ENCODE peak calls at places on chromosomes 13 and 19, in ten cellular contexts. K, N, M, B, O, T, S, Q, Y and H are unnamed samples.
A peak's percentile ranks its signal among the peaks of the same experiment; 100 is the strongest.

GRCh38 chr19:3545669-3546034 is 6.7 kb downstream of the TEKTIP1 start:
- DNase-seq in T (no peak), N (no peak), Y (no peak), M (no peak), K (no peak), Q (no peak), B (no peak), O (no peak), S (no peak), H (no peak)

GRCh38 chr19:14375055-14375581 is 6.1 kb upstream of the ADGRE5 start:
- DNase-seq in O (no peak), T (no peak), N (no peak), M (no peak), K (no peak), S (no peak), Q (peak; percentile 95), Y (no peak), B (no peak), H (no peak)

GRCh38 chr19:34690372-34690771 is 12.9 kb downstream of the ZNF302 start:
- DNase-seq in T (no peak), M (no peak), O (no peak), S (no peak), Y (no peak), N (no peak), K (no peak), Q (no peak), B (no peak), H (no peak)

GRCh38 chr13:110652755-110653154 is 37.4 kb downstream of the NAXD start:
- DNase-seq in K (no peak), Y (no peak), N (no peak), Q (no peak), O (no peak), M (no peak), T (no peak), S (no peak), B (no peak), H (no peak)

GRCh38 chr19:18401580-18402112 is 4.2 kb upstream of the LRRC25 start:
- DNase-seq in N (no peak), Y (no peak), T (peak; percentile 78), M (no peak), O (peak; percentile 89), Q (peak; percentile 89), B (peak; percentile 39), K (no peak), S (peak; percentile 81), H (peak; percentile 69)

GRCh38 chr13:27130223-27131015 is 41.2 kb downstream of the USP12 start:
- DNase-seq in M (no peak), N (no peak), B (no peak), S (no peak), Q (no peak), Y (no peak), T (peak; percentile 68), K (no peak), O (no peak), H (no peak)

GRCh38 chr19:18807861-18808331 is 16.8 kb upstream of the COMP start:
- DNase-seq in T (no peak), B (no peak), Q (no peak), S (no peak), N (no peak), Y (no peak), K (no peak), M (no peak), O (no peak), H (no peak)

GRCh38 chr13:82963466-82963865 is 918.8 kb downstream of the SLITRK1 start:
- DNase-seq in M (no peak), Y (no peak), B (no peak), S (no peak), Q (no peak), N (no peak), T (no peak), O (no peak), K (no peak), H (no peak)

GRCh38 chr19:40831502-40832430 is 18.5 kb downstream of the CYP2A6 start:
- DNase-seq in T (peak; percentile 86), M (no peak), N (no peak), K (no peak), O (peak; percentile 67), Q (no peak), Y (peak; percentile 74), S (no peak), B (no peak), H (peak; percentile 77)

GRCh38 chr13:20720499-20720898 is 17.0 kb downstream of the IL17D start:
- DNase-seq in K (no peak), O (no peak), B (no peak), Y (no peak), M (no peak), S (no peak), N (no peak), Q (no peak), T (no peak), H (no peak)

GRCh38 chr13:64934569-64935362 is 2295.4 kb downstream of the PCDH9 start:
- DNase-seq in K (no peak), B (no peak), Q (no peak), O (no peak), T (no peak), N (no peak), Y (no peak), M (no peak), S (no peak), H (no peak)

GRCh38 chr19:7652061-7652641 is 15.2 kb downstream of the STXBP2 start:
- DNase-seq in Q (peak; percentile 92), S (peak; percentile 88), K (peak; percentile 96), O (peak; percentile 91), B (peak; percentile 81), M (peak; percentile 57), Y (peak; percentile 19), T (peak; percentile 83), N (peak; percentile 90), H (peak; percentile 83)

DNA sequence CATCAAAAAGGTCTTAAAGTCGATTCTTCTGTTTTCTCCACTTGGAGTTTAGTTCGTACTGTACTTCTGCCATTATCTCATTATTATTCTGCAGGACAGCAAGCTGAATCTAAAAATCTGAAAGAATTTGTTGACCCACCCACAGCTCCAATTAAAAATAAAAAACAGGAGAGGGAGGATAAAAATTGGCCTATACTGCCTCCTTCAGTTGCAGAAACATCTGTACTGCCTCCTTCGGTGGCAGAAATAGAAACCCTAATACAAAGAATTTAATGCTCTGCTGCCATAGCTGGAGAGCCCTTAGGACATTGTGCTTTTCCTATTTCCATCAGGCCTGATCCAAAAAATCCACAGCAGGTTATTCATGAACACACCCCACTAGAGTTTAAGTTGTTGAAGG is 9.8 kb downstream of the ZNF350 start:
- DNase-seq in K (no peak), N (no peak), T (no peak), Y (no peak), Q (no peak), B (no peak), O (no peak), S (peak; percentile 28), M (no peak), H (no peak)
- TF ChIP-seq CTCF in K (no peak), N (no peak), T (no peak), Y (no peak), Q (no peak), B (peak; percentile 9), O (no peak), S (peak; percentile 49), M (no peak), H (no peak)

GRCh38 chr13:91809161-91809560 is 410.7 kb downstream of the GPC5 start:
- DNase-seq in Q (no peak), B (no peak), Y (no peak), N (no peak), S (no peak), K (no peak), O (no peak), M (no peak), T (no peak), H (no peak)

GRCh38 chr13:91802957-91803356 is 404.5 kb downstream of the GPC5 start:
- DNase-seq in S (no peak), O (no peak), M (no peak), N (no peak), Q (no peak), B (no peak), T (no peak), K (no peak), Y (no peak), H (no peak)

GRCh38 chr13:91804724-91805123 is 406.3 kb downstream of the GPC5 start:
- DNase-seq in S (peak; percentile 12), N (no peak), K (no peak), O (no peak), Q (no peak), M (no peak), B (no peak), T (no peak), Y (no peak), H (no peak)

DNA sequence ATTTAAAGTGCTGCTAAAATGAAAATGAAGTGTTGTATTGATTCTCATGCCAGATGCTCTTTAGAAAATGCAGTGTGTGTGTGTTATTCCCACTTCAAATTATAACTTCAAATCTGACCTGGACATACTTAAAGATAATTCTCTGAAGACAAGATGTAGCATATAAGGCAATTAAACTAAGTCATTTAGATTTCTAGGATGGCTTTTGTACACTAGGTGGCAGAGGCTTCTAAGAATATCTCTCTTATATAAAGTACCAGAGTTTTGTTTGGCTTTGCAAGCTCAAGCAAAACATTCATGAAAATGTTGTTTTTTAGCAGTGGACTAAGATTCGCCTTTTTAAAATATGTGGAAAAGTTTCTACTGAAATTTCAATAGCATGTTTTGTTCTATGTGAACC is 407.2 kb downstream of the GPC5 start:
- DNase-seq in Q (no peak), N (no peak), K (no peak), S (peak; percentile 45), Y (no peak), B (no peak), M (no peak), T (no peak), O (no peak), H (no peak)
- TF ChIP-seq CTCF in Q (no peak), N (peak; percentile 21), K (peak; percentile 44), S (peak; percentile 26), Y (peak; percentile 28), B (no peak), M (no peak), T (no peak), O (no peak), H (no peak)

DNA sequence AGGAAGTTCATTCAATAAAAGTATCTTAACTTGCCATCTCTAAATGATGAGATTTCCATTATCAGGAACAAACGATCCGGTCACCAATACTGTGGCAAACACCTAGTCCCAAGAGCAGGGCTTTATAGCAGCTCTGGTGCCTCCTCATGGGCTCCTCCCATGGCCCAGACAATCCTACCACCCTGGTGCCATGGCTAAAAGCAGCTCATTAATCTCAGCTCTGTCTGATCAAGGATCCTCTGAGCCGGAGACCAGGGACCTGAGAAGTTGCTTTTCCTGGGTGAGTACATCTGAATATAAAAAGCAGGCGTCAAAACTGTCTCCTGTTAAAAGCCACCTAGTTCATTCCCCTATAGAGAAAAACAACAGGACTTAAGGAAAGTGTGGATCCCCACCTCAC is 30.4 kb downstream of the TSHZ3 start:
- DNase-seq in Q (no peak), B (no peak), Y (no peak), S (peak; percentile 41), M (no peak), N (no peak), T (no peak), O (no peak), K (no peak), H (no peak)
- TF ChIP-seq CTCF in Q (no peak), B (no peak), Y (no peak), S (no peak), M (no peak), N (no peak), T (no peak), O (no peak), K (no peak), H (no peak)

GRCh38 chr19:49746206-49746958 is 16.7 kb downstream of the TSKS start:
- DNase-seq in B (peak; percentile 100), K (peak; percentile 16), M (no peak), S (peak; percentile 99), Q (peak; percentile 58), N (no peak), Y (peak; percentile 19), T (no peak), O (peak; percentile 42), H (no peak)
- TF ChIP-seq CTCF in B (peak; percentile 58), K (no peak), M (no peak), S (peak; percentile 28), Q (no peak), N (no peak), Y (no peak), T (no peak), O (no peak), H (no peak)